ENCODE peak calls at places on chromosomes 13 and 19, in four cellular contexts. K is uterus, H is fibroblast of mammary gland, G is nucleus accumbens. O is an unnamed sample.

GRCh38 chr13:75636339-75637095 is 387 bp downstream of the LMO7 start:
- DNase-seq in G (no peak), K (peak), H (no peak), O (no peak)

GRCh38 chr19:18915639-18916038 is 3.5 kb downstream of the COPE start:
- DNase-seq in K (no peak), G (peak), H (peak), O (peak)

GRCh38 chr13:32117696-32118095 is 86.1 kb downstream of the FRY start:
- DNase-seq in H (no peak), G (no peak), K (no peak), O (no peak)

GRCh38 chr13:113566227-113566561 is 18.4 kb upstream of the TFDP1 start:
- DNase-seq in K (no peak), G (no peak), H (no peak), O (no peak)

GRCh38 chr13:59281453-59281852 is 882.3 kb downstream of the DIAPH3 start:
- DNase-seq in H (no peak), K (no peak), G (no peak), O (no peak)

GRCh38 chr13:88622362-88622973 is 951.3 kb downstream of the SLITRK5 start:
- DNase-seq in G (no peak), K (no peak), H (no peak), O (no peak)

GRCh38 chr19:18368504-18369222 is 17.3 kb upstream of the GDF15 start:
- DNase-seq in K (no peak), H (no peak), G (no peak), O (no peak)

GRCh38 chr13:40101708-40102359 is 446.4 kb downstream of the COG6 start:
- DNase-seq in K (no peak), G (no peak), H (no peak), O (no peak)

GRCh38 chr19:29478578-29479565 is 46.9 kb upstream of the VSTM2B start:
- DNase-seq in H (no peak), K (no peak), G (peak), O (peak)

GRCh38 chr13:43785681-43786471 is 896 bp downstream of the ENOX1 start:
- DNase-seq in G (peak), K (peak), H (peak), O (peak)

GRCh38 chr19:28793391-28794168 is 419.4 kb downstream of the UQCRFS1 start:
- DNase-seq in K (no peak), H (no peak), G (no peak), O (no peak)

GRCh38 chr19:33698576-33699435 is 77.1 kb downstream of the CHST8 start:
- DNase-seq in G (no peak), H (no peak), K (no peak), O (no peak)

GRCh38 chr19:48565090-48565489 is 13.1 kb downstream of the SULT2B1 start:
- DNase-seq in K (no peak), G (no peak), H (peak), O (no peak)

GRCh38 chr13:23952796-23953195 is 55.5 kb upstream of the C1QTNF9B start:
- DNase-seq in G (no peak), H (no peak), K (no peak), O (no peak)

GRCh38 chr13:98996046-98996445 is 18.2 kb upstream of the DOCK9 start:
- DNase-seq in G (no peak), K (no peak), H (no peak), O (no peak)

GRCh38 chr13:31538067-31539042 is 201.0 kb upstream of the RXFP2 start:
- DNase-seq in H (peak), G (no peak), K (no peak), O (no peak)

GRCh38 chr13:113825851-113826250 is 38.0 kb downstream of the GAS6 start:
- DNase-seq in G (no peak), H (no peak), K (no peak), O (no peak)

GRCh38 chr13:51912091-51912490 is 50.3 kb downstream of the CCDC70 start:
- DNase-seq in K (no peak), G (peak), H (no peak), O (peak)

GRCh38 chr19:17847538-17848366 is at the start of gene JAK3:
- DNase-seq in H (peak), G (peak), K (no peak), O (peak)

GRCh38 chr19:34226036-34226435 is 28.3 kb upstream of the GARRE1 start:
- DNase-seq in H (no peak), G (no peak), K (no peak), O (no peak)

GRCh38 chr13:75761373-75761772 is 125.2 kb downstream of the LMO7 start:
- DNase-seq in H (no peak), G (no peak), K (no peak), O (no peak)

GRCh38 chr19:34255546-34255945 is 1.2 kb downstream of the GARRE1 start:
- DNase-seq in K (no peak), H (no peak), G (no peak), O (no peak)

GRCh38 chr13:35833571-35834305 is 297.4 kb downstream of the DCLK1 start:
- DNase-seq in G (no peak), K (no peak), H (no peak), O (no peak)

GRCh38 chr13:98775844-98776598 is 23.5 kb upstream of the SLC15A1 start:
- DNase-seq in K (no peak), G (no peak), H (peak), O (no peak)

GRCh38 chr19:38497907-38498306 is 64.4 kb downstream of the RYR1 start:
- DNase-seq in G (no peak), H (no peak), K (no peak), O (no peak)

GRCh38 chr13:52845334-52845761 is 3.1 kb downstream of the PCDH8 start:
- DNase-seq in K (no peak), G (no peak), H (no peak), O (no peak)

GRCh38 chr13:82654851-82655517 is 1227.3 kb downstream of the SLITRK1 start:
- DNase-seq in K (peak), H (peak), G (no peak), O (no peak)

GRCh38 chr13:112615391-112615790 is 27.4 kb upstream of the TUBGCP3 start:
- DNase-seq in G (no peak), H (no peak), K (no peak), O (no peak)

GRCh38 chr19:35901854-35902661 is at the start of gene HCST:
- DNase-seq in K (no peak), G (no peak), H (peak), O (no peak)

GRCh38 chr19:3813473-3814392 is 27.6 kb upstream of the MATK start:
- DNase-seq in G (no peak), H (no peak), K (no peak), O (no peak)

O was measured in caudate nucleus.